ENCODE peak calls at places on chromosomes 2 and 18, in seven cellular contexts. Z is Peyer's patch, Q is SK-N-SH, Y is AG10803, H is fibroblast of lung, R is PC-3, V is astrocyte of the spinal cord. S is an unnamed sample.

GRCh38 chr2:207867905-207868304 is 98.2 kb upstream of the FZD5 start:
- DNase-seq in Y (no peak), Q (no peak), Z (no peak), R (no peak), H (no peak), V (no peak), S (no peak)

GRCh38 chr2:226959418-226959817 is 123.6 kb downstream of the RHBDD1 start:
- DNase-seq in H (no peak), Z (no peak), R (no peak), V (no peak), Q (no peak), Y (no peak), S (no peak)

GRCh38 chr18:4203525-4203924 is 251.6 kb downstream of the DLGAP1 start:
- DNase-seq in Z (no peak), V (no peak), Y (no peak), H (no peak), Q (no peak), R (no peak), S (no peak)

GRCh38 chr2:54084600-54084999 is 30.8 kb upstream of the ACYP2 start:
- DNase-seq in V (peak; percentile 28), H (peak; percentile 39), Z (no peak), Y (peak; percentile 16), R (peak; percentile 55), Q (no peak), S (no peak)

GRCh38 chr2:126507425-126507867 is 148.5 kb upstream of the GYPC start:
- DNase-seq in R (no peak), H (no peak), V (no peak), Z (no peak), Y (no peak), Q (no peak), S (no peak)

GRCh38 chr2:172912245-172912644 is 163.4 kb upstream of the MAP3K20 start:
- DNase-seq in Q (no peak), V (no peak), R (no peak), Y (no peak), H (no peak), Z (no peak), S (no peak)

GRCh38 chr18:12930908-12931307 is 16.9 kb upstream of the SEH1L start:
- DNase-seq in R (no peak), Q (no peak), H (no peak), Z (no peak), V (no peak), Y (no peak), S (no peak)

GRCh38 chr2:238847841-238848565 is at the start of gene TWIST2:
- DNase-seq in R (peak; percentile 28), H (peak; percentile 95), Q (peak; percentile 56), Z (peak; percentile 28), V (peak; percentile 91), Y (peak; percentile 98), S (peak; percentile 96)

GRCh38 chr18:44823782-44824181 is 143.1 kb downstream of the SETBP1 start:
- DNase-seq in Q (no peak), R (peak; percentile 75), Z (no peak), V (peak; percentile 73), H (peak; percentile 18), Y (peak; percentile 73), S (no peak)

GRCh38 chr2:189258604-189259003 is 79.0 kb upstream of the COL5A2 start:
- DNase-seq in Q (no peak), V (no peak), Z (no peak), H (no peak), R (no peak), Y (no peak), S (no peak)

GRCh38 chr2:62304429-62305417 is 108.8 kb downstream of the B3GNT2 start:
- DNase-seq in Z (peak; percentile 41), H (peak; percentile 86), Q (peak; percentile 25), R (peak; percentile 79), V (peak; percentile 94), Y (peak; percentile 50), S (no peak)

GRCh38 chr2:239942871-239943311 is 82.3 kb downstream of the NDUFA10 start:
- DNase-seq in Q (no peak), Z (no peak), H (no peak), Y (no peak), V (no peak), R (no peak), S (no peak)

GRCh38 chr2:126527836-126528490 is 128.0 kb upstream of the GYPC start:
- DNase-seq in Q (peak; percentile 38), H (peak; percentile 56), Y (peak; percentile 54), Z (peak; percentile 64), R (no peak), V (peak; percentile 38), S (peak; percentile 7)

GRCh38 chr2:86298411-86299390 is 38.7 kb downstream of the REEP1 start:
- DNase-seq in V (no peak), Y (peak; percentile 6), Q (peak; percentile 30), Z (no peak), R (peak; percentile 16), H (no peak), S (no peak)

GRCh38 chr2:64929329-64929728 is 59.9 kb upstream of the SLC1A4 start:
- DNase-seq in Q (no peak), R (no peak), V (no peak), Z (no peak), Y (no peak), H (no peak), S (no peak)

GRCh38 chr2:128306081-128306930 is 12.4 kb downstream of the HS6ST1 start:
- DNase-seq in Y (peak; percentile 99), H (peak; percentile 99), V (peak; percentile 98), Z (no peak), Q (no peak), R (peak; percentile 86), S (peak; percentile 95)

GRCh38 chr18:34909637-34910364 is 131.4 kb upstream of the MAPRE2 start:
- DNase-seq in Z (no peak), R (no peak), Q (no peak), Y (peak; percentile 6), V (peak; percentile 65), H (peak; percentile 42), S (no peak)

GRCh38 chr2:233225230-233226068 is 26.0 kb upstream of the ATG16L1 start:
- DNase-seq in H (no peak), V (no peak), Q (no peak), R (no peak), Y (no peak), Z (no peak), S (no peak)

GRCh38 chr2:8614646-8615045 is 67.2 kb upstream of the ID2 start:
- DNase-seq in R (no peak), Q (no peak), H (no peak), Y (no peak), V (no peak), Z (no peak), S (no peak)

GRCh38 chr18:12659904-12660605 is 2.1 kb upstream of the SPIRE1 start:
- DNase-seq in H (peak; percentile 80), Q (peak; percentile 69), Y (peak; percentile 63), R (peak; percentile 85), Z (no peak), V (peak; percentile 74), S (peak; percentile 31)

GRCh38 chr2:173568054-173568453 is 213.4 kb downstream of the CDCA7 start:
- DNase-seq in H (peak; percentile 29), Y (peak; percentile 13), V (no peak), Q (peak; percentile 6), Z (no peak), R (peak; percentile 56), S (no peak)

GRCh38 chr2:45003586-45004568 is 5.4 kb downstream of the SIX2 start:
- DNase-seq in Q (peak; percentile 33), Y (no peak), Z (no peak), R (no peak), H (no peak), V (no peak), S (no peak)

GRCh38 chr2:9261231-9261883 is 54.7 kb downstream of the ASAP2 start:
- DNase-seq in H (peak; percentile 68), Q (no peak), Y (peak; percentile 82), R (no peak), V (no peak), Z (no peak), S (no peak)

GRCh38 chr18:50111398-50111797 is 83.5 kb downstream of the MYO5B start:
- DNase-seq in H (no peak), Y (no peak), Q (no peak), V (no peak), R (peak; percentile 11), Z (no peak), S (no peak)
- TF ChIP-seq CTCF in H (no peak), Y (peak; percentile 9), Q (no peak), V (no peak), R (no peak), Z (peak; percentile 68), S (no peak)

GRCh38 chr2:150126143-150126725 is 361.2 kb downstream of the RND3 start:
- DNase-seq in H (no peak), V (no peak), R (peak; percentile 84), Z (no peak), Q (no peak), Y (no peak), S (no peak)

GRCh38 chr2:150127271-150127990 is 360.0 kb downstream of the RND3 start:
- DNase-seq in Y (no peak), R (no peak), Z (no peak), H (no peak), Q (no peak), V (no peak), S (no peak)

GRCh38 chr2:150126839-150127238 is 360.6 kb downstream of the RND3 start:
- DNase-seq in H (no peak), Y (no peak), V (no peak), R (no peak), Q (no peak), Z (no peak), S (no peak)

GRCh38 chr2:150125188-150125587 is 362.3 kb downstream of the RND3 start:
- DNase-seq in V (no peak), Y (peak; percentile 67), H (peak; percentile 52), Z (no peak), Q (no peak), R (no peak), S (no peak)

GRCh38 chr2:150125708-150126107 is 361.8 kb downstream of the RND3 start:
- DNase-seq in R (peak; percentile 37), Y (peak; percentile 95), Z (no peak), Q (no peak), H (peak; percentile 46), V (peak; percentile 81), S (peak; percentile 43)
- TF ChIP-seq CTCF in R (peak; percentile 11), Y (peak; percentile 53), Z (no peak), Q (peak; percentile 30), H (no peak), V (peak; percentile 25), S (peak; percentile 22)

DNA sequence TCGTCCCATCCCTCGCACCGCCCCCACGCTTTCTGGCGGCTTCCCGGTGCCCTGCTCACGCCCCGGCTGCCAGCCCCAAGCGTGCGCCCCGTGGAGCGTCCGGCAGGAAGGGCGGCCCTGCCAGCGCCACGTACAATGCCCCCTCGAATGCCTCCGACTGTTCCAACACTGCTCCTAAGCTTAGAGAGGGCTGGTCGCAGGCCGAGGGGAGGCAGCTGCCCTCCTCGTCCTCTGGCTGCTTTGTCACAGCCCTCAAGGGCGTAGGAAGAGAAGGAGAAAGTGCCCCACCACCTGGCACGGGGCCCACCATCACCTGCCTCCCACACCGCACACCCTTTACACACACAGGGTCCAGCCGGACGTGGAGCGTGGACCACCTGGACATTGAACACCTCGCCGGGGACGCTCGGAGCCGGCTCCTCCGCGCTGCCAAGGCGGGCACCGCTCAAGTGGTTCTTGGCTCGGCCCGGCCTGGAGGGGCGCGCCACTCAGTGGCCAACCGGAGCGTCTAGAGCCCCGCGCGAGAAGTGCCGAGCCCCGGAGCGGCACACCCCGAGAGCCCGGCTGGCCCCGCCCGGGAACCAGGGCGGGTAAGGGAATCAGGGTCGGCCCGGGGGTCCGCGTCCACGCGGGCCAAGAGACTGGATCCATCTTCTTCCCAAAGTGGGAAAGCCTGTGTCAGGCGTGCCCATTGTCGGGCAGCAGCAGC is 830 bp downstream of the DNER start:
- DNase-seq in Z (no peak), Y (no peak), H (no peak), R (peak; percentile 16), Q (peak; percentile 87), V (peak; percentile 58), S (no peak)
- TF ChIP-seq CTCF in Z (no peak), Y (no peak), H (no peak), R (peak; percentile 18), Q (no peak), V (peak; percentile 6), S (no peak)

GRCh38 chr2:36717556-36718266 is 21.2 kb downstream of the VIT start:
- DNase-seq in R (no peak), V (no peak), Q (no peak), Y (no peak), Z (no peak), H (no peak), S (no peak)
- TF ChIP-seq CTCF in R (no peak), V (no peak), Q (no peak), Y (no peak), Z (no peak), H (no peak), S (no peak)

S was measured in AG09319.